ENCODE peak calls at places on chromosomes 12 and 14, in four cellular contexts. One of them, this sample, is unnamed.

GRCh38 chr12:49626169-49626835 is 2.9 kb downstream of the PRPF40B start:
- DNase-seq in adipocyte: no peak
- DNase-seq in stimulated activated effector memory CD8-positive, alpha-beta T cell treated with anti-CD3 and anti-CD28 coated beads, Interleukin-12 subunit alpha, Interleukin-12 subunit beta, amount 100 ng/mL, for 72 hours: no peak
- DNase-seq in naive thymus-derived CD4-positive, alpha-beta T cell: no peak
- DNase-seq in this sample: no peak

GRCh38 chr12:94379479-94380113 is 80.1 kb downstream of the CEP83 start:
- DNase-seq in adipocyte: no peak
- DNase-seq in stimulated activated effector memory CD8-positive, alpha-beta T cell treated with anti-CD3 and anti-CD28 coated beads, Interleukin-12 subunit alpha, Interleukin-12 subunit beta, amount 100 ng/mL, for 72 hours: peak
- DNase-seq in naive thymus-derived CD4-positive, alpha-beta T cell: no peak
- DNase-seq in this sample: no peak

GRCh38 chr14:76975865-76976622 is 52.5 kb downstream of the IRF2BPL start:
- DNase-seq in adipocyte: no peak
- DNase-seq in stimulated activated effector memory CD8-positive, alpha-beta T cell treated with anti-CD3 and anti-CD28 coated beads, Interleukin-12 subunit alpha, Interleukin-12 subunit beta, amount 100 ng/mL, for 72 hours: no peak
- DNase-seq in naive thymus-derived CD4-positive, alpha-beta T cell: no peak
- DNase-seq in this sample: no peak

GRCh38 chr12:40833818-40834217 is 141.6 kb downstream of the CNTN1 start:
- DNase-seq in adipocyte: no peak
- DNase-seq in stimulated activated effector memory CD8-positive, alpha-beta T cell treated with anti-CD3 and anti-CD28 coated beads, Interleukin-12 subunit alpha, Interleukin-12 subunit beta, amount 100 ng/mL, for 72 hours: no peak
- DNase-seq in naive thymus-derived CD4-positive, alpha-beta T cell: no peak
- DNase-seq in this sample: no peak

GRCh38 chr14:75821828-75822521 is 159.8 kb downstream of the TGFB3 start:
- DNase-seq in adipocyte: no peak
- DNase-seq in stimulated activated effector memory CD8-positive, alpha-beta T cell treated with anti-CD3 and anti-CD28 coated beads, Interleukin-12 subunit alpha, Interleukin-12 subunit beta, amount 100 ng/mL, for 72 hours: no peak
- DNase-seq in naive thymus-derived CD4-positive, alpha-beta T cell: no peak
- DNase-seq in this sample: peak

GRCh38 chr12:100897240-100897639 is 102.7 kb downstream of the ANO4 start:
- DNase-seq in adipocyte: no peak
- DNase-seq in stimulated activated effector memory CD8-positive, alpha-beta T cell treated with anti-CD3 and anti-CD28 coated beads, Interleukin-12 subunit alpha, Interleukin-12 subunit beta, amount 100 ng/mL, for 72 hours: no peak
- DNase-seq in naive thymus-derived CD4-positive, alpha-beta T cell: no peak
- DNase-seq in this sample: no peak

GRCh38 chr12:24754690-24755638 is 193.9 kb downstream of the BCAT1 start:
- DNase-seq in adipocyte: peak
- DNase-seq in stimulated activated effector memory CD8-positive, alpha-beta T cell treated with anti-CD3 and anti-CD28 coated beads, Interleukin-12 subunit alpha, Interleukin-12 subunit beta, amount 100 ng/mL, for 72 hours: no peak
- DNase-seq in naive thymus-derived CD4-positive, alpha-beta T cell: no peak
- DNase-seq in this sample: peak

GRCh38 chr12:76876696-76877229 is 2.1 kb downstream of the CSRP2 start:
- DNase-seq in adipocyte: no peak
- DNase-seq in stimulated activated effector memory CD8-positive, alpha-beta T cell treated with anti-CD3 and anti-CD28 coated beads, Interleukin-12 subunit alpha, Interleukin-12 subunit beta, amount 100 ng/mL, for 72 hours: no peak
- DNase-seq in naive thymus-derived CD4-positive, alpha-beta T cell: no peak
- DNase-seq in this sample: no peak

GRCh38 chr12:110741371-110741770 is 1.3 kb downstream of the PPP1CC start:
- DNase-seq in adipocyte: peak
- DNase-seq in stimulated activated effector memory CD8-positive, alpha-beta T cell treated with anti-CD3 and anti-CD28 coated beads, Interleukin-12 subunit alpha, Interleukin-12 subunit beta, amount 100 ng/mL, for 72 hours: no peak
- DNase-seq in naive thymus-derived CD4-positive, alpha-beta T cell: peak
- DNase-seq in this sample: no peak

GRCh38 chr14:104350463-104351185 is 212.2 kb downstream of the KIF26A start:
- DNase-seq in adipocyte: peak
- DNase-seq in stimulated activated effector memory CD8-positive, alpha-beta T cell treated with anti-CD3 and anti-CD28 coated beads, Interleukin-12 subunit alpha, Interleukin-12 subunit beta, amount 100 ng/mL, for 72 hours: no peak
- DNase-seq in naive thymus-derived CD4-positive, alpha-beta T cell: no peak
- DNase-seq in this sample: no peak

GRCh38 chr12:59698599-59698998 is 102.8 kb downstream of the SLC16A7 start:
- DNase-seq in adipocyte: peak
- DNase-seq in stimulated activated effector memory CD8-positive, alpha-beta T cell treated with anti-CD3 and anti-CD28 coated beads, Interleukin-12 subunit alpha, Interleukin-12 subunit beta, amount 100 ng/mL, for 72 hours: no peak
- DNase-seq in naive thymus-derived CD4-positive, alpha-beta T cell: no peak
- DNase-seq in this sample: peak

GRCh38 chr12:56188116-56188785 is 1.0 kb downstream of the SMARCC2 start:
- DNase-seq in adipocyte: peak
- DNase-seq in stimulated activated effector memory CD8-positive, alpha-beta T cell treated with anti-CD3 and anti-CD28 coated beads, Interleukin-12 subunit alpha, Interleukin-12 subunit beta, amount 100 ng/mL, for 72 hours: no peak
- DNase-seq in naive thymus-derived CD4-positive, alpha-beta T cell: no peak
- DNase-seq in this sample: no peak

GRCh38 chr12:62983594-62983993 is 48.6 kb upstream of the PPM1H start:
- DNase-seq in adipocyte: no peak
- DNase-seq in stimulated activated effector memory CD8-positive, alpha-beta T cell treated with anti-CD3 and anti-CD28 coated beads, Interleukin-12 subunit alpha, Interleukin-12 subunit beta, amount 100 ng/mL, for 72 hours: no peak
- DNase-seq in naive thymus-derived CD4-positive, alpha-beta T cell: no peak
- DNase-seq in this sample: no peak

GRCh38 chr12:40573024-40573423 is 119.2 kb upstream of the CNTN1 start:
- DNase-seq in adipocyte: no peak
- DNase-seq in stimulated activated effector memory CD8-positive, alpha-beta T cell treated with anti-CD3 and anti-CD28 coated beads, Interleukin-12 subunit alpha, Interleukin-12 subunit beta, amount 100 ng/mL, for 72 hours: no peak
- DNase-seq in naive thymus-derived CD4-positive, alpha-beta T cell: no peak
- DNase-seq in this sample: no peak

GRCh38 chr12:10641735-10642500 is 28.5 kb upstream of the MAGOHB start:
- DNase-seq in adipocyte: peak
- DNase-seq in stimulated activated effector memory CD8-positive, alpha-beta T cell treated with anti-CD3 and anti-CD28 coated beads, Interleukin-12 subunit alpha, Interleukin-12 subunit beta, amount 100 ng/mL, for 72 hours: no peak
- DNase-seq in naive thymus-derived CD4-positive, alpha-beta T cell: no peak
- DNase-seq in this sample: peak

GRCh38 chr12:53308276-53308675 is 8.8 kb downstream of the MYG1 start:
- DNase-seq in adipocyte: no peak
- DNase-seq in stimulated activated effector memory CD8-positive, alpha-beta T cell treated with anti-CD3 and anti-CD28 coated beads, Interleukin-12 subunit alpha, Interleukin-12 subunit beta, amount 100 ng/mL, for 72 hours: no peak
- DNase-seq in naive thymus-derived CD4-positive, alpha-beta T cell: no peak
- DNase-seq in this sample: no peak

GRCh38 chr12:128727999-128728398 is 95.8 kb downstream of the SLC15A4 start:
- DNase-seq in adipocyte: no peak
- DNase-seq in stimulated activated effector memory CD8-positive, alpha-beta T cell treated with anti-CD3 and anti-CD28 coated beads, Interleukin-12 subunit alpha, Interleukin-12 subunit beta, amount 100 ng/mL, for 72 hours: no peak
- DNase-seq in naive thymus-derived CD4-positive, alpha-beta T cell: no peak
- DNase-seq in this sample: no peak

GRCh38 chr12:49284672-49285071 is 10.3 kb upstream of the PRPH start:
- DNase-seq in adipocyte: no peak
- DNase-seq in stimulated activated effector memory CD8-positive, alpha-beta T cell treated with anti-CD3 and anti-CD28 coated beads, Interleukin-12 subunit alpha, Interleukin-12 subunit beta, amount 100 ng/mL, for 72 hours: no peak
- DNase-seq in naive thymus-derived CD4-positive, alpha-beta T cell: no peak
- DNase-seq in this sample: no peak